ENCODE peak calls at places on chromosomes 12 and 14, in ten cellular contexts. D is glutamatergic neuron; K is GM10248; J is activated CD4-positive, CD25-positive, alpha-beta regulatory T cell treated with anti-CD3 and anti-CD28 coated beads, Interleukin-2, amount 50 U/mL, for 72 hours; M is progenitor cell of endocrine pancreas; Z is myocyte; G is GM23338; U is ecto neural progenitor cell; L is GM23248; O is AG09319. E is an unnamed sample.

GRCh38 chr12:107127482-107128185 is 34.3 kb upstream of the CRY1 start:
- DNase-seq in D (no peak), K (no peak), J (no peak), M (no peak), Z (no peak), G (peak), U (no peak), L (no peak), O (no peak), E (no peak)

GRCh38 chr12:1947081-1947480 is 28.6 kb upstream of the CACNA2D4 start:
- DNase-seq in D (no peak), K (no peak), J (no peak), M (no peak), Z (peak), G (no peak), U (no peak), L (peak), O (no peak), E (no peak)

GRCh38 chr14:42665083-42665482 is 1058.4 kb downstream of the LRFN5 start:
- DNase-seq in D (no peak), K (no peak), J (no peak), M (no peak), Z (no peak), G (no peak), U (no peak), L (no peak), O (no peak), E (no peak)

GRCh38 chr12:202081-202731 is 11.8 kb downstream of the SLC6A12 start:
- DNase-seq in D (no peak), K (no peak), J (no peak), M (no peak), Z (peak), G (peak), U (no peak), L (no peak), O (no peak), E (no peak)

GRCh38 chr12:104499668-104500328 is 43.0 kb downstream of the CHST11 start:
- DNase-seq in D (no peak), K (no peak), J (no peak), M (no peak), Z (no peak), G (no peak), U (no peak), L (no peak), O (no peak), E (no peak)

GRCh38 chr12:34402228-34402898 is 380.1 kb downstream of the ALG10 start:
- DNase-seq in D (peak), K (peak), J (peak), M (peak), Z (no peak), G (no peak), U (peak), L (no peak), O (no peak), E (no peak)

GRCh38 chr14:68616255-68616902 is 176.5 kb downstream of the ZFP36L1 start:
- DNase-seq in D (no peak), K (no peak), J (no peak), M (no peak), Z (peak), G (no peak), U (no peak), L (peak), O (no peak), E (no peak)

GRCh38 chr12:27142102-27142721 is 59.8 kb upstream of the C12orf71 start:
- DNase-seq in D (peak), K (peak), J (peak), M (peak), Z (peak), G (peak), U (peak), L (peak), O (peak), E (no peak)

GRCh38 chr14:33332497-33332896 is 393.8 kb downstream of the NPAS3 start:
- DNase-seq in D (no peak), K (no peak), J (no peak), M (no peak), Z (peak), G (no peak), U (no peak), L (no peak), O (no peak), E (peak)

GRCh38 chr14:100486025-100486828 is 101.0 kb downstream of the BEGAIN start:
- DNase-seq in D (peak), K (peak), J (peak), M (peak), Z (peak), G (peak), U (peak), L (peak), O (peak), E (no peak)

GRCh38 chr14:35222872-35223471 is 69.2 kb upstream of the PSMA6 start:
- DNase-seq in D (no peak), K (no peak), J (no peak), M (no peak), Z (no peak), G (no peak), U (no peak), L (no peak), O (no peak), E (no peak)

GRCh38 chr14:103657466-103657865 is 28.5 kb downstream of the KLC1 start:
- DNase-seq in D (no peak), K (no peak), J (no peak), M (no peak), Z (peak), G (no peak), U (no peak), L (peak), O (peak), E (no peak)

GRCh38 chr14:65495196-65495595 is 82.7 kb downstream of the FUT8 start:
- DNase-seq in D (no peak), K (no peak), J (no peak), M (no peak), Z (no peak), G (no peak), U (no peak), L (peak), O (no peak), E (no peak)

GRCh38 chr14:23829736-23830474 is 123.7 kb upstream of the DHRS4 start:
- DNase-seq in D (no peak), K (no peak), J (no peak), M (no peak), Z (peak), G (no peak), U (no peak), L (peak), O (peak), E (no peak)

GRCh38 chr12:116434155-116435065 is 124.8 kb upstream of the MAP1LC3B2 start:
- DNase-seq in D (peak), K (no peak), J (no peak), M (no peak), Z (peak), G (peak), U (peak), L (peak), O (peak), E (no peak)

GRCh38 chr14:96351986-96352385 is 11.2 kb downstream of the ATG2B start:
- DNase-seq in D (no peak), K (no peak), J (no peak), M (no peak), Z (no peak), G (no peak), U (no peak), L (peak), O (no peak), E (no peak)

GRCh38 chr14:61656341-61656740 is 39.0 kb upstream of the HIF1A start:
- DNase-seq in D (no peak), K (no peak), J (no peak), M (no peak), Z (no peak), G (no peak), U (no peak), L (no peak), O (no peak), E (no peak)